ENCODE peak calls at places on chromosomes 1 and 21, in eight cellular contexts. G is GM12892, M is suprapubic skin, I is K562, Z is GM12891, J is H1, H is breast epithelium, L is SK-N-MC. K is an unnamed sample.

GRCh38 chr21:42564561-42564971 is 50.9 kb downstream of the SLC37A1 start:
- DNase-seq in M (peak), Z (no peak), L (no peak), G (no peak), J (no peak), H (peak), I (no peak), K (peak)

GRCh38 chr1:46622341-46622740 is 5.7 kb upstream of the MOB3C start:
- DNase-seq in I (peak), L (peak), M (no peak), G (no peak), Z (no peak), H (no peak), J (no peak), K (peak)

GRCh38 chr1:59132353-59132752 is 164.5 kb upstream of the FGGY start:
- DNase-seq in H (no peak), I (no peak), Z (no peak), L (no peak), G (no peak), M (no peak), J (no peak), K (no peak)

GRCh38 chr1:19479351-19480120 is 5.8 kb downstream of the CAPZB start:
- DNase-seq in Z (no peak), M (no peak), H (no peak), J (no peak), I (no peak), L (no peak), G (no peak), K (no peak)

GRCh38 chr1:232634086-232634485 is 4.2 kb upstream of the SIPA1L2 start:
- DNase-seq in J (no peak), I (no peak), L (no peak), Z (no peak), G (no peak), M (no peak), H (no peak), K (peak)

GRCh38 chr1:202367200-202367742 is 18.8 kb downstream of the PPP1R12B start:
- DNase-seq in G (no peak), M (no peak), I (no peak), J (no peak), Z (no peak), H (no peak), L (no peak), K (no peak)

GRCh38 chr1:153697873-153698647 is 19.6 kb downstream of the NPR1 start:
- DNase-seq in M (peak), I (peak), G (peak), J (no peak), H (no peak), L (no peak), Z (no peak), K (no peak)

GRCh38 chr1:186442651-186443114 is 18.2 kb downstream of the PDC start:
- DNase-seq in H (no peak), M (no peak), J (no peak), G (no peak), Z (no peak), L (no peak), I (no peak), K (no peak)

GRCh38 chr1:243322326-243322725 is 66.5 kb downstream of the SDCCAG8 start:
- DNase-seq in J (no peak), I (no peak), M (no peak), G (no peak), Z (no peak), H (no peak), L (no peak), K (no peak)

GRCh38 chr1:55848906-55849305 is 633.7 kb upstream of the USP24 start:
- DNase-seq in G (no peak), M (no peak), I (no peak), J (peak), H (no peak), Z (no peak), L (no peak), K (no peak)

GRCh38 chr1:156172696-156173470 is 19.5 kb downstream of the SEMA4A start:
- DNase-seq in Z (no peak), H (no peak), J (no peak), I (peak), L (no peak), G (no peak), M (no peak), K (no peak)

GRCh38 chr1:236149696-236150228 is 7.4 kb downstream of the GPR137B start:
- DNase-seq in I (no peak), M (no peak), L (no peak), Z (no peak), G (no peak), J (no peak), H (no peak), K (no peak)

GRCh38 chr21:46660505-46660904 is 25.0 kb downstream of the PRMT2 start:
- DNase-seq in G (no peak), L (no peak), J (no peak), M (no peak), H (no peak), I (no peak), Z (no peak), K (no peak)

GRCh38 chr1:67847466-67847865 is 14.2 kb upstream of the GNG12 start:
- DNase-seq in G (no peak), M (no peak), L (no peak), H (no peak), J (no peak), I (no peak), Z (no peak), K (no peak)

GRCh38 chr1:222079546-222079945 is 337.7 kb upstream of the DUSP10 start:
- DNase-seq in H (no peak), Z (no peak), M (no peak), I (no peak), J (no peak), G (no peak), L (no peak), K (no peak)

GRCh38 chr1:204649756-204650155 is 35.8 kb downstream of the LRRN2 start:
- DNase-seq in G (no peak), M (no peak), H (no peak), Z (no peak), L (no peak), J (no peak), I (no peak), K (peak)

GRCh38 chr21:8992731-8993174 is 1528.6 kb upstream of the TPTE start:
- DNase-seq in Z (no peak), L (no peak), J (no peak), M (no peak), H (no peak), I (peak), G (no peak), K (no peak)

GRCh38 chr1:194598098-194598497 is 1411.7 kb upstream of the B3GALT2 start:
- DNase-seq in Z (no peak), J (no peak), H (no peak), M (no peak), G (no peak), L (no peak), I (no peak), K (no peak)

GRCh38 chr1:158203693-158204457 is 23.2 kb downstream of the CD1D start:
- DNase-seq in H (no peak), I (peak), L (peak), M (no peak), J (no peak), G (no peak), Z (no peak), K (no peak)

GRCh38 chr1:173705117-173705516 is 9.7 kb upstream of the KLHL20 start:
- DNase-seq in H (no peak), J (no peak), M (no peak), L (no peak), G (no peak), I (no peak), Z (no peak), K (no peak)

GRCh38 chr1:27342391-27342777 is 562 bp downstream of the SYTL1 start:
- DNase-seq in Z (no peak), H (peak), I (no peak), L (no peak), G (no peak), M (no peak), J (no peak), K (no peak)

GRCh38 chr1:19735419-19736127 is 64.1 kb downstream of the TMCO4 start:
- DNase-seq in G (no peak), Z (no peak), J (no peak), H (no peak), I (no peak), M (peak), L (no peak), K (peak)

GRCh38 chr1:53075206-53075605 is 13.2 kb downstream of the PODN start:
- DNase-seq in G (no peak), H (peak), M (peak), I (no peak), J (no peak), Z (no peak), L (no peak), K (peak)

GRCh38 chr21:36627242-36627641 is 71.7 kb upstream of the SIM2 start:
- DNase-seq in J (no peak), M (no peak), Z (no peak), L (no peak), G (no peak), I (no peak), H (no peak), K (no peak)

GRCh38 chr1:228059536-228060457 is 22.7 kb upstream of the ARF1 start:
- DNase-seq in M (peak), I (peak), G (no peak), Z (peak), L (peak), H (peak), J (peak), K (peak)

GRCh38 chr1:183069562-183070216 is 46.5 kb downstream of the LAMC1 start:
- DNase-seq in L (no peak), G (no peak), H (no peak), M (no peak), J (no peak), I (no peak), Z (no peak), K (no peak)

GRCh38 chr21:41678944-41679343 is 87.9 kb downstream of the RIPK4 start:
- DNase-seq in L (no peak), Z (no peak), G (no peak), H (peak), M (peak), J (peak), I (peak), K (peak)

GRCh38 chr1:66244429-66244828 is 289.5 kb upstream of the SGIP1 start:
- DNase-seq in L (no peak), I (no peak), Z (no peak), G (no peak), M (no peak), H (no peak), J (no peak), K (no peak)

GRCh38 chr21:35801388-35801787 is 258.9 kb downstream of the SETD4 start:
- DNase-seq in I (no peak), L (no peak), H (no peak), Z (no peak), G (no peak), M (no peak), J (no peak), K (no peak)

GRCh38 chr1:205538211-205538840 is 33.9 kb downstream of the CDK18 start:
- DNase-seq in L (no peak), J (no peak), Z (no peak), H (no peak), M (peak), I (no peak), G (no peak), K (peak)

GRCh38 chr1:156643266-156644092 is 1.6 kb downstream of the BCAN start:
- DNase-seq in L (no peak), M (no peak), J (no peak), I (no peak), H (no peak), G (no peak), Z (peak), K (no peak)

GRCh38 chr21:37871121-37871862 is 45.0 kb downstream of the KCNJ6 start:
- DNase-seq in Z (no peak), G (no peak), I (no peak), L (no peak), M (no peak), J (no peak), H (no peak), K (no peak)

GRCh38 chr1:21783679-21784603 is 992 bp upstream of the USP48 start:
- DNase-seq in J (peak), Z (peak), L (peak), G (no peak), M (no peak), H (peak), I (peak), K (peak)

GRCh38 chr1:28885982-28886730 is 28.2 kb upstream of the EPB41 start:
- DNase-seq in Z (no peak), M (no peak), I (no peak), H (no peak), J (no peak), L (peak), G (no peak), K (no peak)
- TF ChIP-seq POLR2AphosphoS5 in Z (no peak), M (no peak), I (no peak), H (no peak), J (no peak), L (no peak), G (no peak), K (no peak)

GRCh38 chr1:25031966-25032667 is 102.0 kb upstream of the RUNX3 start:
- DNase-seq in J (no peak), I (no peak), G (no peak), L (peak), M (no peak), H (no peak), Z (no peak), K (peak)
- TF ChIP-seq POLR2AphosphoS5 in J (no peak), I (no peak), G (peak), L (no peak), M (no peak), H (no peak), Z (peak), K (no peak)

DNA sequence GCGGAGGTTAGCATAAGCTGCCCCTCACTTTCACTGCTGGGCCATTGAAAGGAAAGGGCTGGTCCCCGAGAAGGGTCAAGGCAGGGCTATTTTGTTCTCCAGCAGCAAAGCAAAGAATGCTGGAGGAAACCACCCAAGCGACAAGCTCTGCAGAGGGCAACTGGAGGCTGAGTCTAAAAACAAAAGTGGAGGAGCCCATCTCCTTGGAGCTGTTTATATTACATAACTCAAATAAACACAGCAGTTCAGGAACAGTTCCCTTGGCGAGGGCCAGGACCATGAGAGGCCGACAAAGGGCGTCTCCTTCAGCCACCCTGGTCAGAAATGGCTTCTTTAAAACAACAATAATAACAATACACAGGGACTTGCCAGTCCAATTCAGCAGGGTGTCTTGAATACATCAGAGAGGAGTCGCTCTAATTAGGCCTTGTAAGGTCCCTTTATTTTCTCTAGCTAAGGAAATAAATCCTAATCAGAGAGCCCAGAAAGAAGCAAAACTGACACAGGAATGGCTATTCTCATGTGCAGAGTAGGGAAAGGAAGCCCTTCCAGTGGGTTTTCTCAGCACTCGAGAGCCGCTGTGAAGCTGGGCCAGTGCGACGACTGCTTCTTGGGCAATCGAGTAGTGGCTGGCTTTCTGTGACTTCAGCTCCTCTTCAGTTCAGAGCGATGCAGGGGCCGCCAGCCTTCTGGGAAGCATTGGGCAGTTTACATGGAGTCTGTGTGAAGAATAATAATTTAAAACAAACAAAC is 57.0 kb upstream of the TARBP1 start:
- DNase-seq in G (no peak), J (no peak), H (peak), M (peak), Z (no peak), L (no peak), I (no peak), K (peak)
- TF ChIP-seq POLR2AphosphoS5 in G (no peak), J (no peak), H (peak), M (peak), Z (no peak), L (no peak), I (no peak), K (peak)

GRCh38 chr1:192555399-192555798 is 20.2 kb upstream of the RGS1 start:
- DNase-seq in I (no peak), J (no peak), M (no peak), G (no peak), L (no peak), H (no peak), Z (no peak), K (no peak)

GRCh38 chr1:192550922-192551534 is 24.5 kb upstream of the RGS1 start:
- DNase-seq in I (no peak), M (no peak), J (no peak), G (no peak), Z (no peak), L (no peak), H (no peak), K (no peak)

GRCh38 chr1:192552619-192553225 is 22.9 kb upstream of the RGS1 start:
- DNase-seq in M (no peak), G (no peak), H (no peak), L (no peak), J (no peak), I (no peak), Z (no peak), K (no peak)

GRCh38 chr1:192554904-192555303 is 20.7 kb upstream of the RGS1 start:
- DNase-seq in Z (no peak), L (no peak), M (no peak), I (no peak), H (no peak), J (no peak), G (no peak), K (no peak)

GRCh38 chr1:192553741-192554140 is 21.8 kb upstream of the RGS1 start:
- DNase-seq in I (no peak), G (no peak), M (no peak), H (no peak), L (no peak), J (no peak), Z (no peak), K (no peak)
- TF ChIP-seq POLR2AphosphoS5 in I (no peak), G (no peak), M (no peak), H (no peak), L (no peak), J (no peak), Z (no peak), K (no peak)

GRCh38 chr1:2101531-2101930 is 51.3 kb downstream of the PRKCZ start:
- DNase-seq in H (no peak), M (no peak), G (no peak), J (no peak), I (no peak), L (no peak), Z (no peak), K (no peak)

GRCh38 chr1:2103266-2103900 is 53.2 kb downstream of the PRKCZ start:
- DNase-seq in I (no peak), M (no peak), Z (no peak), L (no peak), J (no peak), H (no peak), G (no peak), K (no peak)

GRCh38 chr1:2101946-2102345 is 51.7 kb downstream of the PRKCZ start:
- DNase-seq in L (no peak), M (no peak), J (no peak), Z (no peak), I (no peak), H (no peak), G (no peak), K (no peak)

GRCh38 chr1:2103901-2104590 is 53.8 kb downstream of the PRKCZ start:
- DNase-seq in I (no peak), L (no peak), H (no peak), Z (no peak), G (no peak), J (no peak), M (no peak), K (no peak)

DNA sequence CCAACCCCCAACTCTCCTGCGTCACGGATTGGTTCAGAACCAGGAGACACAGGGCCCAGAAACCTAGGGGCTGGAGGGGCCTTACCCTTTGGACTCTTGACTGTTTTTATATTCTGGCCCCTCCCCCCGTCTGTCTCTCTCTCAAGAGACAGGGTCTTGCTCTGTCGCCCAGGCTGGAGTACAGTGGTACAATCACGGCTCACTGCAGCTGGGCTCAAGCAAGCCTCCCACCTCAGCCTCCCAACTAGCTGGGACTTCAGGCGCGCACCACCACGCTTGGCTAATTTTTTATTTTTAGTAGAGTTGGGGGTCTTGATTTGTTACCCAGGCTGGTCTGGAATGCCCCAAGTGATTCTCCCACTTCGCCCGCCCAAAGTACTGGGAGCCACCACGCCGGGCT is 52.5 kb downstream of the PRKCZ start:
- DNase-seq in I (no peak), L (no peak), Z (no peak), M (no peak), J (no peak), G (no peak), H (no peak), K (no peak)
- TF ChIP-seq POLR2AphosphoS5 in I (no peak), L (no peak), Z (no peak), M (no peak), J (no peak), G (no peak), H (no peak), K (no peak)

DNA sequence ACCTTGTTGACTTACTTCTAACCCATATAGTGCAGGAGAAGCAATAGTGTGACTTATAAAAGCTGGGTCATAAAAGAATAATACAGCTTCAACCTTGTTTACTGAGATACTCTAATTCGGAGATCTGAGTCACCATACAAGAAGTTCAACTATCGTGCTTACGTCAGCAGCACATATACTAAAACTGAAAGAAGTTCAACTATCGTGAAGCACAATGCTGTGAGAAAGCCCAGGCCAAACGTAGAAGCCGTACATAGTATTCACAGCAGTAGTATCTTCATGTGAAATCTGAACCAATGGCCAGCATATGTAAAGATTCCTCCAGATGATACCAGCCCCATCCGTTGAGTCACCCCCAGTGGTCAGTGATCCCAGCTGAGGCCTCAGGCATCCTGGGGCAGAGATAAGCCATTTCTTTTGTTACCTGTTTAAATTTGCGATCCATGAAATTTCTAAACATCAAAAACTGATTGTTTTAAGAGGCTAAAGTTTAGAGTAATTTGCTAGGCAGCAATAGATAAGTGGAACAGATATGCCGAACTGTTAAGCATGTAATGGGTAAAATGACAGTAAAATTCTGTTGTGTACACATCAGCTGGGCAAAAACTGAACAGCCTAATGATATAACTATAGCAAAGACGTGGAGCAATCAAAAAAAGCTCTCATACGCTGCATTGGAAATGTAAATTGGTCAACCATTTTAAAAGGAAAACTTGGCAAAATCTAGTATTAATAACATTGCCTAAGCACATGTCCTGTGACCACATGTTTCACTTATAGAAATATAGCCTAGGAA is 53.9 kb upstream of the SAMD13 start:
- DNase-seq in G (no peak), J (no peak), Z (no peak), H (no peak), I (peak), L (no peak), M (no peak), K (peak)
- TF ChIP-seq POLR2AphosphoS5 in G (no peak), J (no peak), Z (no peak), H (no peak), I (no peak), L (no peak), M (no peak), K (peak)

GRCh38 chr1:161382214-161383019 is 14.7 kb upstream of the CFAP126 start:
- DNase-seq in G (no peak), Z (no peak), J (no peak), I (peak), L (peak), H (no peak), M (no peak), K (no peak)
- TF ChIP-seq POLR2AphosphoS5 in G (no peak), Z (no peak), J (no peak), I (no peak), L (no peak), H (peak), M (no peak), K (peak)